ENCODE peak calls at places on chromosome 20, in eight cellular contexts. A is OCI-LY7, H is mesothelial cell of epicardium, Z is kidney, X is dorsolateral prefrontal cortex, Y is adrenal gland, D is activated B cell treated with CpG ODN at 0.5 μM for 24 hours, L is prostate gland. W is an unnamed sample.

GRCh38 chr20:4412216-4412615 is 309.5 kb upstream of the PRND start:
- DNase-seq in A (no peak), H (no peak), Z (no peak), X (no peak), Y (no peak), D (no peak), L (no peak), W (no peak)

GRCh38 chr20:23161968-23162696 is 76.0 kb upstream of the CD93 start:
- DNase-seq in A (no peak), H (no peak), Z (peak; percentile 87), X (no peak), Y (peak; percentile 82), D (no peak), L (peak; percentile 68), W (no peak)

GRCh38 chr20:43516251-43516824 is 8.8 kb downstream of the L3MBTL1 start:
- DNase-seq in A (no peak), H (no peak), Z (no peak), X (no peak), Y (no peak), D (no peak), L (no peak), W (no peak)

GRCh38 chr20:49245921-49246740 is 26.9 kb downstream of the DDX27 start:
- DNase-seq in A (peak; percentile 59), H (no peak), Z (no peak), X (no peak), Y (no peak), D (no peak), L (peak; percentile 49), W (no peak)

GRCh38 chr20:34621383-34622367 is 55.2 kb downstream of the PIGU start:
- DNase-seq in A (no peak), H (no peak), Z (no peak), X (no peak), Y (no peak), D (no peak), L (no peak), W (no peak)

GRCh38 chr20:25073544-25073943 is 8.4 kb downstream of the VSX1 start:
- DNase-seq in A (no peak), H (no peak), Z (no peak), X (no peak), Y (peak; percentile 5), D (no peak), L (no peak), W (no peak)

GRCh38 chr20:62355527-62356142 is 11.5 kb downstream of the LAMA5 start:
- DNase-seq in A (no peak), H (no peak), Z (peak; percentile 91), X (no peak), Y (peak; percentile 75), D (no peak), L (no peak), W (no peak)

GRCh38 chr20:61912665-61913422 is 152.8 kb downstream of the TAF4 start:
- DNase-seq in A (peak; percentile 61), H (no peak), Z (no peak), X (no peak), Y (no peak), D (no peak), L (no peak), W (peak; percentile 27)

GRCh38 chr20:41108531-41108930 is 28.8 kb upstream of the PLCG1 start:
- DNase-seq in A (no peak), H (no peak), Z (no peak), X (no peak), Y (no peak), D (no peak), L (no peak), W (no peak)

GRCh38 chr20:13420625-13421024 is 199.6 kb downstream of the ISM1 start:
- DNase-seq in A (no peak), H (no peak), Z (no peak), X (no peak), Y (no peak), D (no peak), L (no peak), W (no peak)

GRCh38 chr20:33630507-33630906 is 31.6 kb upstream of the C20orf144 start:
- DNase-seq in A (no peak), H (no peak), Z (no peak), X (no peak), Y (no peak), D (no peak), L (no peak), W (no peak)

GRCh38 chr20:43092689-43093088 is 97.0 kb downstream of the PTPRT start:
- DNase-seq in A (no peak), H (no peak), Z (no peak), X (no peak), Y (no peak), D (no peak), L (no peak), W (no peak)

GRCh38 chr20:32036716-32037355 is 15.2 kb upstream of the HCK start:
- DNase-seq in A (peak; percentile 80), H (no peak), Z (no peak), X (no peak), Y (no peak), D (no peak), L (no peak), W (no peak)

GRCh38 chr20:430091-430999 is 22.2 kb downstream of the RBCK1 start:
- DNase-seq in A (no peak), H (no peak), Z (no peak), X (no peak), Y (peak; percentile 36), D (no peak), L (no peak), W (no peak)

GRCh38 chr20:433300-433975 is 25.3 kb downstream of the RBCK1 start:
- DNase-seq in A (no peak), H (no peak), Z (no peak), X (no peak), Y (peak; percentile 43), D (no peak), L (no peak), W (peak; percentile 38)

GRCh38 chr20:432208-432607 is 24.1 kb downstream of the RBCK1 start:
- DNase-seq in A (no peak), H (no peak), Z (no peak), X (no peak), Y (no peak), D (no peak), L (no peak), W (no peak)

GRCh38 chr20:432677-433299 is 24.7 kb downstream of the RBCK1 start:
- DNase-seq in A (no peak), H (no peak), Z (no peak), X (no peak), Y (no peak), D (no peak), L (no peak), W (no peak)

DNA sequence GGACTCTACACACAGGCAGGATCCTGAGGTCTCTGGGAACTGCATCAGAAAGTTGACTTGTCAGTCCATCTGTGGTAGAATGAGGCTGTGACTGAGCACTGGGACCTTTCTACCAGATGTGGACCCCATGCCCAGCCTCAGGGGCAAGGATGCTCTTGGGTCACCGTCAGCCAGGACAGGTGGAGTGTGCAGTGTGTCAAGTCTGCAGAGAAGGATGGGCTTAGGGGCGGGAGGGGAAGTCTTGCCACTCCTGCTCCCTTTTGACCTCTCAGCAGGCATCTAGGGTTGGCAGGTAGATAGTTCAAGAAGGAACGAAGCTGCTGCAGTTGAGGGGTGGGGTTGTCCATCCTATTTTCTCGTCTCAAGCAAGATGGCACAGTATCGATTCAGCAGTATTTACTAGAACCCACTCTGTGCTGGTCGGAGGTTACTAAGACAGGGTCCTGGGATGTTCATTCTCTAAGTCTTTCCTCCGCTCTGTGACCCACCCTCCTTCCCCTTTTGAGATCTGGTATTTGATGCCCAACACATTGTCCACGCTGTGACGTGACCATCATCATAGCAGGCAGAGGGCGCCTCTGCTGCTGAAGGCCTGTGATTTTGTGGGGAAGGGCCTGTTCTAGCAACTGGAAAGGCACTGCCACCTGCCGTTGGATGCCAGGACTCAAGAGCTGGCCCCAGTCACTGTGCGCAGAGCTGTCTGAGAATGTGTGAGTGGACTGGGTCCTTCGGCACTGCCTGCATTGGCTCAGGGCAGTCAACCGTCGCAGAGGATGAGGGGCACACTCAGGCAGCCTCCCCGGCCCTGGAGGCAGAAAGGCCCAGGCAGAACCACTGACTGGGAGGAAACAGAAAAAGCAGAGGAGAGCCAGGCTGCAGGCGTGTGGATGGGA is 23.2 kb downstream of the RBCK1 start:
- DNase-seq in A (peak; percentile 83), H (no peak), Z (no peak), X (peak; percentile 84), Y (peak; percentile 82), D (no peak), L (peak; percentile 82), W (no peak)
- TF ChIP-seq CTCF in A (peak; percentile 86), H (peak; percentile 22), Z (peak; percentile 70), X (peak; percentile 86), Y (peak; percentile 28), D (no peak), L (peak; percentile 91), W (no peak)

GRCh38 chr20:6533321-6533720 is 234.2 kb upstream of the BMP2 start:
- DNase-seq in A (no peak), H (no peak), Z (no peak), X (no peak), Y (no peak), D (no peak), L (no peak), W (no peak)

GRCh38 chr20:6530254-6530653 is 237.2 kb upstream of the BMP2 start:
- DNase-seq in A (no peak), H (no peak), Z (no peak), X (no peak), Y (no peak), D (no peak), L (no peak), W (no peak)

GRCh38 chr20:6530916-6531315 is 236.6 kb upstream of the BMP2 start:
- DNase-seq in A (no peak), H (no peak), Z (no peak), X (no peak), Y (no peak), D (no peak), L (no peak), W (no peak)

DNA sequence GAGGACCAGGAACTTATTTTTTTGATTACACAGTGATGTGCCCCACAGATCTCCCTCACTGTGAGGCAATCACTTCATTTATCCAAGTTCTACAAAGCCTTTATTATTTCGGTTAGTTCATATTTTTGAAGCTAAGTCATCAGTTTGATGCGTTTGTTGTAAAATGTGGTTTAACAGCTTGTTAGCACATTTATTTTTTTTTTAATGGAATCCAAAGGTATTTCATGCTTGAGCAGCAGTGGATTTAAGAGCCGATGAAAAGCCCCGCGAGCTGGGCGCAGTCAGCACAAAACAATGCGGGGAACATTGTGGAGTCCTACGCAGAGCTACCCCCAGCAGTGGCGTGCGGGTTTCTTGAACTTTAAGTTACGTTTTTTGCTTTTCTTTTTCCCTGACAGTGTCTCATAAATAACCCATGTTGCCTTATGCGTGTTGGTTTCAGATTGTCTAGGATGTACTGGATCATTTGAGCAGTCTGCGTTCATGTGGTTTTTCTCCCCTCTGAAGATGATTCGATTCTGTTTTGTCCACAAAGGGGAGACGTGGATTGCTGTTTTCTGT is 233.6 kb upstream of the BMP2 start:
- DNase-seq in A (no peak), H (no peak), Z (peak; percentile 52), X (no peak), Y (no peak), D (no peak), L (no peak), W (no peak)
- TF ChIP-seq CTCF in A (no peak), H (no peak), Z (no peak), X (no peak), Y (no peak), D (no peak), L (no peak), W (no peak)

GRCh38 chr20:53734006-53734688 is 140.5 kb upstream of the ZNF217 start:
- DNase-seq in A (no peak), H (no peak), Z (no peak), X (no peak), Y (no peak), D (no peak), L (no peak), W (no peak)
- TF ChIP-seq CTCF in A (no peak), H (no peak), Z (no peak), X (no peak), Y (no peak), D (no peak), L (no peak), W (no peak)

GRCh38 chr20:38725959-38726848 is 1.9 kb downstream of the SLC32A1 start:
- DNase-seq in A (no peak), H (peak; percentile 50), Z (no peak), X (no peak), Y (no peak), D (peak; percentile 34), L (no peak), W (peak; percentile 24)
- TF ChIP-seq CTCF in A (peak; percentile 29), H (no peak), Z (no peak), X (peak; percentile 25), Y (no peak), D (no peak), L (no peak), W (no peak)